ENCODE peak calls at places on chromosomes 11 and 22, in four cellular contexts. Q is IMR-90, R is mesendoderm, A is H9. C is an unnamed sample.

GRCh38 chr11:130718118-130718517 is 198.2 kb downstream of the SNX19 start:
- DNase-seq in Q (no peak), R (no peak), A (no peak), C (no peak)

GRCh38 chr11:93444671-93445073 is 98.5 kb downstream of the SMCO4 start:
- DNase-seq in Q (peak), A (peak), R (peak), C (peak)

GRCh38 chr11:40269865-40270264 is 1189.6 kb downstream of the LRRC4C start:
- DNase-seq in A (no peak), R (no peak), Q (no peak), C (no peak)

GRCh38 chr11:130208241-130209127 is 48.9 kb downstream of the ST14 start:
- DNase-seq in A (peak), R (no peak), Q (no peak), C (no peak)

GRCh38 chr22:33887173-33887572 is 33.1 kb downstream of the LARGE1 start:
- DNase-seq in R (peak), A (no peak), Q (no peak), C (no peak)

GRCh38 chr11:110728883-110729282 is 16.6 kb upstream of the ARHGAP20 start:
- DNase-seq in R (no peak), A (no peak), Q (peak), C (no peak)

GRCh38 chr11:78220218-78221157 is 31.8 kb downstream of the USP35 start:
- DNase-seq in R (no peak), Q (no peak), A (peak), C (no peak)

GRCh38 chr11:72426758-72427157 is 7.6 kb downstream of the CLPB start:
- DNase-seq in R (no peak), A (no peak), Q (no peak), C (no peak)

GRCh38 chr11:58004664-58005063 is 19.0 kb upstream of the OR9Q1 start:
- DNase-seq in R (peak), A (no peak), Q (no peak), C (no peak)

GRCh38 chr11:116117326-116118137 is 613.3 kb upstream of the CADM1 start:
- DNase-seq in Q (no peak), A (no peak), R (no peak), C (no peak)

GRCh38 chr11:84165139-84165538 is 879.0 kb upstream of the CCDC90B start:
- DNase-seq in Q (no peak), R (no peak), A (no peak), C (no peak)

GRCh38 chr11:68753300-68753699 is 2.0 kb upstream of the TESMIN start:
- DNase-seq in A (no peak), Q (no peak), R (no peak), C (no peak)

GRCh38 chr11:106875013-106875412 is 143.3 kb downstream of the GUCY1A2 start:
- DNase-seq in Q (no peak), R (no peak), A (no peak), C (no peak)

GRCh38 chr11:121706884-121707283 is 254.1 kb upstream of the SORL1-AS1 start:
- DNase-seq in R (no peak), Q (no peak), A (no peak), C (no peak)

GRCh38 chr11:11468919-11469318 is 115.9 kb upstream of the CSNK2A3 start:
- DNase-seq in R (no peak), Q (peak), A (no peak), C (no peak)

GRCh38 chr11:131246156-131246555 is 124.3 kb upstream of the NTM start:
- DNase-seq in Q (no peak), R (peak), A (no peak), C (no peak)

GRCh38 chr11:101019870-101020269 is 109.7 kb downstream of the PGR start:
- DNase-seq in R (no peak), A (no peak), Q (no peak), C (no peak)

GRCh38 chr11:96111308-96111707 is 187.4 kb upstream of the MTMR2 start:
- DNase-seq in R (peak), Q (no peak), A (no peak), C (no peak)
- H3K56ac ChIP-seq in R (no peak), Q (no peak), A (no peak), C (no peak)

GRCh38 chr11:109236188-109236587 is 185.8 kb upstream of the C11orf87 start:
- DNase-seq in A (no peak), Q (no peak), R (no peak), C (no peak)
- H3K56ac ChIP-seq in A (no peak), Q (no peak), R (no peak), C (no peak)

GRCh38 chr11:82944198-82944597 is 42.7 kb downstream of the DDIAS start:
- DNase-seq in Q (no peak), A (no peak), R (peak), C (no peak)
- H3K56ac ChIP-seq in Q (no peak), A (no peak), R (no peak), C (no peak)

DNA sequence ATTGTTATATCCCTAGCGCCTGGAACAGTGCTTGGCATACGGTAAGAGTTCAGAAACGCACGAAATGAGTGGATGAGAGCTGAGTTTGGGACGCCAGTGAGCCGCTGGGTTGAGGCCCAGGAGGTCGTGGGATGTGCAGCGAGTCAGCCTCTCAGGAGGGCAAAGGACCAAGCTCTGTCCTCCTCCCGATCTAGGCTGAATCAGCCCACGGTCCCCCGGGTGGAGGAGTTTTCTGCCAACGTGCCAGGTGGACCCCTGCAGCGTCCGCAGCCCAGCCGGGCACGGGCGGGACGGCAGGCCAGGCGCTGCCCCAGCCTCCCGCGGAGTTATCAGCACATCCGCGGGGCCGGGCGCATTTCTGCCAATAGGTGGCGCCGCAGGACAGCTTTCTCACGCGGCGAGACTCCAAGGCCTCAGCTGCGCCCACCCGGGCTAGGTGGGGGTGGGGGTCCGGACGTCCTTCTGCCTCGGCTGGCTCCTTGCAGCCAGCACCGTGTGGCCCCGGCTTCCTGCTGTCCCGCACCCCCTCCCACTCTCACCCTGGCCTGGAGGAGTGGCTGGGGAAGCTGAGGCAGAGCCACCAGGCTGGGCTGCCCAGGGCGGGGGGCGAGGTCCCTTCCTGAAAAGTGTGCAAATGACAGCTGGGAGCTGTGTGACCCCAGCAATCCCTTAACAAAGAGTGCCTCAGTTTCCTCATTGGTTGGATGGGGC is 2.2 kb upstream of the RPS19BP1 start:
- DNase-seq in A (peak), Q (peak), R (peak), C (no peak)
- H3K56ac ChIP-seq in A (no peak), Q (no peak), R (peak), C (no peak)

GRCh38 chr11:8344346-8344745 is 80.7 kb upstream of the LMO1 start:
- DNase-seq in Q (no peak), A (no peak), R (no peak), C (no peak)

GRCh38 chr11:8341966-8342365 is 78.3 kb upstream of the LMO1 start:
- DNase-seq in R (peak), A (no peak), Q (no peak), C (no peak)

GRCh38 chr11:8345179-8345578 is 81.5 kb upstream of the LMO1 start:
- DNase-seq in R (no peak), Q (no peak), A (no peak), C (no peak)

GRCh38 chr11:8342821-8343681 is 79.4 kb upstream of the LMO1 start:
- DNase-seq in Q (no peak), A (no peak), R (no peak), C (no peak)

GRCh38 chr11:8346157-8346755 is 82.6 kb upstream of the LMO1 start:
- DNase-seq in A (no peak), Q (no peak), R (no peak), C (no peak)
- H3K56ac ChIP-seq in A (no peak), Q (no peak), R (no peak), C (no peak)

GRCh38 chr22:46795140-46795539 is 32.7 kb downstream of the TBC1D22A start:
- DNase-seq in Q (no peak), R (no peak), A (no peak), C (no peak)

GRCh38 chr22:46795845-46796565 is 33.6 kb downstream of the TBC1D22A start:
- DNase-seq in R (no peak), A (no peak), Q (no peak), C (no peak)

GRCh38 chr22:46798041-46798365 is 35.6 kb downstream of the TBC1D22A start:
- DNase-seq in R (no peak), A (no peak), Q (no peak), C (no peak)

GRCh38 chr22:46797355-46797754 is 34.9 kb downstream of the TBC1D22A start:
- DNase-seq in R (peak), A (no peak), Q (peak), C (no peak)

DNA sequence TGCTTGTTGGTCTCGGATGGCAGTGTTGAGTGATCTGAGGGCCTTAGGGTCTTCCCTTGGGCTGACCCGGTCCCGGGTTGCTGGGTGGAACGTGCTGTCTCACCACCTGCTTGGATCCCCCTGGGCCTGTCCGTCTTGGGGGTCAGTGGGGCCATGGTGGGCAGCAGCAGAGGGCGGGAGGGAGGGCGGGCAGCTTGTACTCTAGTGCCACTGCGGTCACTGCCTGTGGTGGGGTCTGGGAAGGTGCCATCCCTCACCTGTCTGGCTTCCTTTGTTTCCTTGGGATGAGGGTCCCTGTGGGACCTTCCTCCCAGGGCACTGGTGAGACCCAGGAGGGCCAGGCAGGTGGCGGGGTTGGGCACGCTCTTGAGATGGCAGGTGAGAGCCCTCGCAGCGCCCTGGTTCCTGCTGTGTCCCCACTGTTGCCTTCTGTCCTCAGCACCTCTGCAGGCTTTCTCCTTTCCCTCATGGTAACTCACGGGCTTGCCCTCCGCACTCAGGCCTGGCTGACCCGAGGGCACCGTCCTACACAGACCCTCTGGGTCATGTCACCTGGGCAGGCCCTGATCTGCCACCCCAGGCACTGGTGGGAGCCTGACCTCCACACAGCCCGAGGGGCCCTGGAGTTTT is 34.2 kb downstream of the TBC1D22A start:
- DNase-seq in Q (no peak), A (no peak), R (no peak), C (no peak)
- H3K56ac ChIP-seq in Q (no peak), A (no peak), R (no peak), C (no peak)

DNA sequence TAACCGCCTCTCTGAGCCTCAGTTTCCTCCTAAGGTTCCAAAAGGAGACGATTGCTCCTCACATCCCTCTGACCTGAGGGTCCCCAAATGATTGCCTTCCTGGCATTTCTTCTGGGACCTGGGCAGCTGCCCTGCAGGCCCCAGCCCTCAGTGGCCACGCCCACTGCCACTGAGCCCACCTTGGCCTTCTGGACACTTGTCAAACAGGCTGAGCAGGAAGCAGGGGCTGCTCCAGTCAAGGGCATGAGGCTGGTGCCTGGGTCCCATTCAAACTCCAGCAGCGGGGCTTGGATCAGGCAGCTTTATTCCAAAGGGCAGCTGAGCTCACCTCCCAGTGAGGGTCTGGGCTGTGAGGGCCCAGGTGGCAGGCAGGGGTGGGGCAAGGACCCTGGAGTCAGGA is 13.6 kb downstream of the KCTD17 start:
- DNase-seq in R (no peak), A (no peak), Q (no peak), C (no peak)
- H3K56ac ChIP-seq in R (no peak), A (no peak), Q (no peak), C (no peak)